ENCODE peak calls at places on chromosomes 6 and 20, in eight cellular contexts. One of them, this sample, is unnamed.

GRCh38 chr20:21559305-21559704 is 45.4 kb upstream of the NKX2-2 start:
- DNase-seq in OCI-LY7: no peak
- DNase-seq in cardiac muscle cell: no peak
- DNase-seq in CD8-positive, alpha-beta T cell: no peak
- DNase-seq in endodermal cell: no peak
- DNase-seq in GM12865: peak; percentile 79
- DNase-seq in tibial artery: no peak
- DNase-seq in AG04449: no peak
- DNase-seq in this sample: no peak

GRCh38 chr20:62054451-62054953 is 11.2 kb downstream of the TAF4 start:
- DNase-seq in OCI-LY7: no peak
- DNase-seq in cardiac muscle cell: no peak
- DNase-seq in CD8-positive, alpha-beta T cell: no peak
- DNase-seq in endodermal cell: no peak
- DNase-seq in GM12865: no peak
- DNase-seq in tibial artery: no peak
- DNase-seq in AG04449: no peak
- DNase-seq in this sample: no peak

GRCh38 chr20:44496976-44497375 is 21.3 kb downstream of the TTPAL start:
- DNase-seq in OCI-LY7: no peak
- DNase-seq in cardiac muscle cell: no peak
- DNase-seq in CD8-positive, alpha-beta T cell: no peak
- DNase-seq in endodermal cell: no peak
- DNase-seq in GM12865: peak; percentile 62
- DNase-seq in tibial artery: no peak
- DNase-seq in AG04449: peak; percentile 78
- DNase-seq in this sample: peak; percentile 67

GRCh38 chr6:43029120-43029519 is 7.7 kb downstream of the RRP36 start:
- DNase-seq in OCI-LY7: no peak
- DNase-seq in cardiac muscle cell: no peak
- DNase-seq in CD8-positive, alpha-beta T cell: no peak
- DNase-seq in endodermal cell: no peak
- DNase-seq in GM12865: no peak
- DNase-seq in tibial artery: no peak
- DNase-seq in AG04449: no peak
- DNase-seq in this sample: no peak

GRCh38 chr6:108031968-108032367 is 42.6 kb downstream of the OSTM1 start:
- DNase-seq in OCI-LY7: no peak
- DNase-seq in cardiac muscle cell: no peak
- DNase-seq in CD8-positive, alpha-beta T cell: no peak
- DNase-seq in endodermal cell: no peak
- DNase-seq in GM12865: no peak
- DNase-seq in tibial artery: no peak
- DNase-seq in AG04449: no peak
- DNase-seq in this sample: no peak

GRCh38 chr6:142680308-142680707 is 264.7 kb downstream of the HIVEP2 start:
- DNase-seq in OCI-LY7: no peak
- DNase-seq in cardiac muscle cell: peak; percentile 38
- DNase-seq in CD8-positive, alpha-beta T cell: peak; percentile 47
- DNase-seq in endodermal cell: no peak
- DNase-seq in GM12865: no peak
- DNase-seq in tibial artery: peak; percentile 66
- DNase-seq in AG04449: no peak
- DNase-seq in this sample: no peak

GRCh38 chr6:150033197-150033771 is 8.0 kb upstream of the RAET1L start:
- DNase-seq in OCI-LY7: no peak
- DNase-seq in cardiac muscle cell: no peak
- DNase-seq in CD8-positive, alpha-beta T cell: no peak
- DNase-seq in endodermal cell: peak; percentile 21
- DNase-seq in GM12865: no peak
- DNase-seq in tibial artery: no peak
- DNase-seq in AG04449: no peak
- DNase-seq in this sample: no peak

GRCh38 chr6:34227656-34228421 is 8.8 kb upstream of the HMGA1 start:
- DNase-seq in OCI-LY7: no peak
- DNase-seq in cardiac muscle cell: no peak
- DNase-seq in CD8-positive, alpha-beta T cell: no peak
- DNase-seq in endodermal cell: peak; percentile 69
- DNase-seq in GM12865: no peak
- DNase-seq in tibial artery: no peak
- DNase-seq in AG04449: no peak
- DNase-seq in this sample: no peak

GRCh38 chr6:155770313-155770712 is 314.7 kb upstream of the NOX3 start:
- DNase-seq in OCI-LY7: no peak
- DNase-seq in cardiac muscle cell: no peak
- DNase-seq in CD8-positive, alpha-beta T cell: no peak
- DNase-seq in endodermal cell: no peak
- DNase-seq in GM12865: no peak
- DNase-seq in tibial artery: no peak
- DNase-seq in AG04449: no peak
- DNase-seq in this sample: no peak

GRCh38 chr6:94511502-94512088 is 1065.7 kb upstream of the MANEA start:
- DNase-seq in OCI-LY7: no peak
- DNase-seq in cardiac muscle cell: no peak
- DNase-seq in CD8-positive, alpha-beta T cell: no peak
- DNase-seq in endodermal cell: no peak
- DNase-seq in GM12865: no peak
- DNase-seq in tibial artery: no peak
- DNase-seq in AG04449: no peak
- DNase-seq in this sample: no peak

GRCh38 chr6:168035098-168035660 is 37.7 kb downstream of the KIF25 start:
- DNase-seq in OCI-LY7: no peak
- DNase-seq in cardiac muscle cell: peak; percentile 94
- DNase-seq in CD8-positive, alpha-beta T cell: no peak
- DNase-seq in endodermal cell: peak; percentile 85
- DNase-seq in GM12865: no peak
- DNase-seq in tibial artery: no peak
- DNase-seq in AG04449: no peak
- DNase-seq in this sample: no peak

GRCh38 chr6:139407718-139408222 is 33.3 kb upstream of the CITED2 start:
- DNase-seq in OCI-LY7: no peak
- DNase-seq in cardiac muscle cell: peak; percentile 80
- DNase-seq in CD8-positive, alpha-beta T cell: no peak
- DNase-seq in endodermal cell: no peak
- DNase-seq in GM12865: no peak
- DNase-seq in tibial artery: no peak
- DNase-seq in AG04449: peak; percentile 100
- DNase-seq in this sample: peak; percentile 97

GRCh38 chr6:153842491-153842890 is 196.5 kb upstream of the OPRM1 start:
- DNase-seq in OCI-LY7: no peak
- DNase-seq in cardiac muscle cell: no peak
- DNase-seq in CD8-positive, alpha-beta T cell: no peak
- DNase-seq in endodermal cell: no peak
- DNase-seq in GM12865: no peak
- DNase-seq in tibial artery: no peak
- DNase-seq in AG04449: no peak
- DNase-seq in this sample: no peak

DNA sequence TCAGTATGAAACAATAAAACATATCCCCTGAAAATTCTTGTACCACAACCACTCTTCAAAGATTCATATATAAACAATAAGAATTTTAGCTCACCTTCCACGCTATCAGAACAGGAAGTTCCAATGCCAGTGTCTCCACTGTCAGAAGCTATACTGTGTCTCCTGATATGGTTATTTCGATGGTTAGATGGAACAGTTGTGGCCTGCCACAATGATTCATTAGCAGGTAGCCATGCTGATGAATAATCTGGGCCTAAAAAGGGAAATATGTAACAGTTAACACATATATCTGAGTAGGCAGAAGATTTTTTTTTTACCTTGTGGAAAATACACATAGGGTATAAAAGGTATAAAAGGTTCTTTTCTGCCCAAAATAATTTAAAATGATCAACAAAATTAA is 19.0 kb downstream of the CEP85L start:
- DNase-seq in OCI-LY7: no peak
- DNase-seq in cardiac muscle cell: no peak
- DNase-seq in CD8-positive, alpha-beta T cell: no peak
- DNase-seq in endodermal cell: no peak
- DNase-seq in GM12865: no peak
- DNase-seq in tibial artery: no peak
- DNase-seq in AG04449: no peak
- DNase-seq in this sample: no peak
- H3K4me3 ChIP-seq in OCI-LY7: no peak overlapping the region
- H3K4me3 ChIP-seq in cardiac muscle cell: no peak overlapping the region
- H3K4me3 ChIP-seq in CD8-positive, alpha-beta T cell: no peak overlapping the region
- H3K4me3 ChIP-seq in endodermal cell: no peak overlapping the region
- H3K4me3 ChIP-seq in GM12865: no peak overlapping the region
- H3K4me3 ChIP-seq in tibial artery: no peak overlapping the region
- H3K4me3 ChIP-seq in AG04449: no peak overlapping the region
- H3K4me3 ChIP-seq in this sample: no peak overlapping the region

DNA sequence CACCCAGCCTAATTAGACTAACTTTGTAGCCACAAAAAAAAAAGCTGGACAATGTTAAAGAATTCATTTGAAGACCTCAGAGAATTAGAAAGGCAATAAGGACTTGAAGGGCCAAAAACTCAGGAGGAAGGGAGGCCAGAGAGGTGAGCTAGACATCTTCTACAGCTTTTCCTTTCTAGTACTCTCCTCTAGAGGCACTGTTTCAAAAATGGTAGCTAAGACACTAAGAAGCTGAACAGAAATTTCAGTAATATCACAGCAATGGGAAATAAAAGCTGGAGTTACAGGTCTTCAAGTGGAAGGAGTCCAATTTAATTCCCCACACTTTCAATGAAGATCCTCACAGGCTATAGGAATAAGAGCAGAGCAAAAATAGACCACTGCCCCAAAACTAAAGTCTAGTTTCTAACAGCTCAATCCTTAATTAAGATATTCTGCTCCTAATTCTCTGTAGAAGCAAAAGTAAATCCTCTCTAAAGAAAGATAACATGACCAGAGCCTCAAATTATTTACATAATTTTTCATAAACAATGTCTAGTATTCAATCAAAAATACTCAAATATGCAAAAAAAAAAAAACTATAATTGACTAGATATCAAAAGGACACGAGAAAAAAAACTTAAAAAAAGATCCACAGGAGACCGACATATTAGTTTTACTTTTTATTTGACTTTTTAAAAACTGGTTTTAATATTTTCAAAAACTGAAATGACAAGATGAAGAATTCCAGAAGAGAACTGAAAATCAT is 63.7 kb downstream of the RNGTT start:
- DNase-seq in OCI-LY7: peak; percentile 8
- DNase-seq in cardiac muscle cell: no peak
- DNase-seq in CD8-positive, alpha-beta T cell: no peak
- DNase-seq in endodermal cell: no peak
- DNase-seq in GM12865: peak; percentile 2
- DNase-seq in tibial artery: no peak
- DNase-seq in AG04449: no peak
- DNase-seq in this sample: no peak
- TF ChIP-seq CTCF in OCI-LY7: peak; percentile 71
- TF ChIP-seq CTCF in cardiac muscle cell: peak; percentile 31
- TF ChIP-seq CTCF in CD8-positive, alpha-beta T cell: no peak
- TF ChIP-seq CTCF in endodermal cell: peak; percentile 73
- TF ChIP-seq CTCF in GM12865: peak; percentile 12
- TF ChIP-seq CTCF in tibial artery: no peak
- TF ChIP-seq CTCF in AG04449: no peak
- TF ChIP-seq CTCF in this sample: peak; percentile 12

DNA sequence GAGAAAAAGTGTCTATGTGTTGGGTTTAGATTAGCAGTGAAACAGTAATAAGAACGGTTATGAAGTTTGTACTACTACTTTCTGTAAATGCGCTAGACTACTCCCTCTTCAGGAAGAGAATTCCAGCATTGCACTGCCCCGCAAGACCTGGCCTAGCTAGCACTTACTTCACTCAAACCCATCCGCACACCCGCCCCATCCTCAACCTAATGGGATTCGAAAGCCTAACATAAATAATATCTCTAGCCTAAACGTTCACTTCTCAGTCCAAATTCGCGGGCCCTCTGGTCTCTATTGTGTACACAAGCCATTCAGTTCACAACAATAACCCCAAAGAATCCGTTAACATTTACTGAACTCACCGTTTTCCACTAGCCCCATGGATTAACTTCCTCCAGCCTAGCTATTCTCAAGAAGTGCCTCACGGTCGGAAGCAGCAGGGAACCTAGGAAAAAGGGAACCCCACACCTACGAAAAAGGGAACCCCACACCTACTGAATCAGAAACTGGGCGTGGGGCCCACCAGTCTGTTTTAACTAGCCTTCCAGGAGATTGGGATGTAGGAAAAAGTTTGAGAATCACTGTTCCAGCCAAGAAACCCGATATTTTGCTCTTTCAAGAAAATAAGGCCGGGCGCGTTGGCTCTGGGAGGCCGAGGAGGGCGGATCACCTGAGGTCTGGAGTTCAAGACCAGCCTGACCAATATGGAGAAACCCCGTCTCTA is 45.4 kb upstream of the BTN3A2 start:
- DNase-seq in OCI-LY7: no peak
- DNase-seq in cardiac muscle cell: peak; percentile 34
- DNase-seq in CD8-positive, alpha-beta T cell: no peak
- DNase-seq in endodermal cell: peak; percentile 79
- DNase-seq in GM12865: no peak
- DNase-seq in tibial artery: no peak
- DNase-seq in AG04449: no peak
- DNase-seq in this sample: no peak
- H3K4me3 ChIP-seq in OCI-LY7: no peak overlapping the region
- H3K4me3 ChIP-seq in cardiac muscle cell: no peak overlapping the region
- H3K4me3 ChIP-seq in CD8-positive, alpha-beta T cell: no peak overlapping the region
- H3K4me3 ChIP-seq in endodermal cell: peak overlapping the region; percentile 79
- H3K4me3 ChIP-seq in GM12865: no peak overlapping the region
- H3K4me3 ChIP-seq in tibial artery: no peak overlapping the region
- H3K4me3 ChIP-seq in AG04449: no peak overlapping the region
- H3K4me3 ChIP-seq in this sample: no peak overlapping the region

GRCh38 chr6:152301021-152301805 is 335.9 kb downstream of the SYNE1 start:
- DNase-seq in OCI-LY7: no peak
- DNase-seq in cardiac muscle cell: no peak
- DNase-seq in CD8-positive, alpha-beta T cell: no peak
- DNase-seq in endodermal cell: no peak
- DNase-seq in GM12865: no peak
- DNase-seq in tibial artery: no peak
- DNase-seq in AG04449: no peak
- DNase-seq in this sample: no peak

GRCh38 chr6:152301806-152302568 is 335.2 kb downstream of the SYNE1 start:
- DNase-seq in OCI-LY7: peak; percentile 91
- DNase-seq in cardiac muscle cell: peak; percentile 94
- DNase-seq in CD8-positive, alpha-beta T cell: peak; percentile 83
- DNase-seq in endodermal cell: peak; percentile 96
- DNase-seq in GM12865: peak; percentile 92
- DNase-seq in tibial artery: peak; percentile 92
- DNase-seq in AG04449: no peak
- DNase-seq in this sample: no peak

GRCh38 chr6:152299336-152299735 is 337.8 kb downstream of the SYNE1 start:
- DNase-seq in OCI-LY7: peak; percentile 53
- DNase-seq in cardiac muscle cell: no peak
- DNase-seq in CD8-positive, alpha-beta T cell: no peak
- DNase-seq in endodermal cell: peak; percentile 73
- DNase-seq in GM12865: peak; percentile 32
- DNase-seq in tibial artery: no peak
- DNase-seq in AG04449: no peak
- DNase-seq in this sample: no peak

GRCh38 chr6:152298055-152298647 is 339.0 kb downstream of the SYNE1 start:
- DNase-seq in OCI-LY7: peak; percentile 49
- DNase-seq in cardiac muscle cell: no peak
- DNase-seq in CD8-positive, alpha-beta T cell: no peak
- DNase-seq in endodermal cell: no peak
- DNase-seq in GM12865: peak; percentile 54
- DNase-seq in tibial artery: no peak
- DNase-seq in AG04449: no peak
- DNase-seq in this sample: no peak

DNA sequence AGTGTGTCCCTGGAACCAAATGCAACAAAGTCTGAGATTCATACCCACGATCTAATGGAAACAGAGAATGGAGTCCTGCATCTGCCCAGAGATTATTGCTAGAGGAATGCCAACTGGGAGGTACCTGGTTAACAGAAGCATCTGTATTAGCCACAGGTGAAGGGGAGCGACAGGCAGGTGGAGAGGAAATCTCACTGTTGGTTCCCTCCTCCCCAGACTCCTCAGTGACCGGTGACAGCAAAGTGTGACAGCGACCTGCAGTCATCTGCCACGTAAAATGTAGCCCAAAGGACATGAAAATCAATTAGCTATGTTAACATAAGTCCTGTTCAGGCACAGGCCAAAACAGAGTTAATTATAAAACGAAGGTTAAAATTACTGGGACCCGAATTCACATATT is 336.6 kb downstream of the SYNE1 start:
- DNase-seq in OCI-LY7: peak; percentile 28
- DNase-seq in cardiac muscle cell: no peak
- DNase-seq in CD8-positive, alpha-beta T cell: no peak
- DNase-seq in endodermal cell: no peak
- DNase-seq in GM12865: peak; percentile 29
- DNase-seq in tibial artery: no peak
- DNase-seq in AG04449: no peak
- DNase-seq in this sample: no peak
- TF ChIP-seq CTCF in OCI-LY7: no peak
- TF ChIP-seq CTCF in cardiac muscle cell: no peak
- TF ChIP-seq CTCF in CD8-positive, alpha-beta T cell: no peak
- TF ChIP-seq CTCF in endodermal cell: no peak
- TF ChIP-seq CTCF in GM12865: no peak
- TF ChIP-seq CTCF in tibial artery: no peak
- TF ChIP-seq CTCF in AG04449: no peak
- TF ChIP-seq CTCF in this sample: no peak